ENCODE peak calls at places on chromosomes 2 and 18, in four cellular contexts. V is GM12878, M is H1, C is HepG2. T is an unnamed sample.

GRCh38 chr2:212520340-212520739 is 18.3 kb downstream of the ERBB4 start:
- DNase-seq in V (no peak), M (no peak), C (peak; percentile 21), T (no peak)

GRCh38 chr2:111923271-111923670 is 24.9 kb downstream of the MERTK start:
- DNase-seq in V (no peak), M (no peak), C (no peak), T (no peak)

GRCh38 chr2:73022024-73022568 is 49.4 kb downstream of the SFXN5 start:
- DNase-seq in V (no peak), M (no peak), C (no peak), T (no peak)

GRCh38 chr2:32716598-32716997 is 88.7 kb downstream of the TTC27 start:
- DNase-seq in V (no peak), M (no peak), C (peak; percentile 29), T (no peak)

GRCh38 chr2:47069628-47070154 is 85.4 kb downstream of the STPG4 start:
- DNase-seq in V (no peak), M (peak; percentile 72), C (peak; percentile 84), T (peak; percentile 78)

GRCh38 chr2:216192181-216192580 is 83.0 kb downstream of the XRCC5 start:
- DNase-seq in V (no peak), M (no peak), C (no peak), T (no peak)

GRCh38 chr2:63053889-63054725 is 3.5 kb downstream of the OTX1 start:
- DNase-seq in V (no peak), M (peak; percentile 96), C (no peak), T (no peak)

GRCh38 chr2:231621051-231621879 is 28.6 kb downstream of the TEX44 start:
- DNase-seq in V (no peak), M (peak; percentile 77), C (no peak), T (peak; percentile 35)

GRCh38 chr2:124402274-124402673 is 377.2 kb downstream of the CNTNAP5 start:
- DNase-seq in V (no peak), M (no peak), C (no peak), T (no peak)

GRCh38 chr18:52402814-52403213 is 62.8 kb downstream of the DCC start:
- DNase-seq in V (no peak), M (no peak), C (no peak), T (no peak)

GRCh38 chr2:16142383-16143361 is 202.3 kb downstream of the MYCN start:
- DNase-seq in V (no peak), M (peak; percentile 43), C (no peak), T (no peak)

GRCh38 chr2:65856928-65857327 is 424.5 kb upstream of the SPRED2 start:
- DNase-seq in V (no peak), M (no peak), C (no peak), T (no peak)

GRCh38 chr2:216698895-216699294 is 3.5 kb upstream of the IGFBP5 start:
- DNase-seq in V (no peak), M (no peak), C (peak; percentile 61), T (no peak)

GRCh38 chr2:108548221-108549003 is 14.1 kb downstream of the LIMS1 start:
- DNase-seq in V (no peak), M (no peak), C (no peak), T (no peak)

GRCh38 chr2:144548088-144548487 is 28.2 kb upstream of the ZEB2 start:
- DNase-seq in V (no peak), M (no peak), C (no peak), T (no peak)

GRCh38 chr2:10897956-10898355 is 13.8 kb upstream of the KCNF1 start:
- DNase-seq in V (no peak), M (no peak), C (no peak), T (no peak)

GRCh38 chr2:11984556-11985158 is 238.2 kb downstream of the LPIN1 start:
- DNase-seq in V (no peak), M (no peak), C (no peak), T (no peak)

GRCh38 chr18:57585846-57586242 is 658 bp downstream of the FECH start:
- DNase-seq in V (no peak), M (no peak), C (no peak), T (no peak)

GRCh38 chr2:10454505-10454904 is 6.4 kb upstream of the ODC1 start:
- DNase-seq in V (no peak), M (no peak), C (no peak), T (no peak)

GRCh38 chr2:209624192-209624938 is 147.3 kb upstream of the UNC80 start:
- DNase-seq in V (no peak), M (no peak), C (no peak), T (no peak)

GRCh38 chr2:156088598-156088997 is 243.9 kb downstream of the NR4A2 start:
- DNase-seq in V (no peak), M (no peak), C (no peak), T (no peak)

GRCh38 chr2:239310401-239311061 is 90.3 kb downstream of the HDAC4 start:
- DNase-seq in V (no peak), M (peak; percentile 37), C (no peak), T (no peak)

GRCh38 chr2:223519471-223519870 is 82.7 kb downstream of the SCG2 start:
- DNase-seq in V (no peak), M (no peak), C (no peak), T (no peak)

GRCh38 chr2:31660165-31660564 is 79.4 kb upstream of the SRD5A2 start:
- DNase-seq in V (no peak), M (no peak), C (no peak), T (no peak)

GRCh38 chr2:48112911-48113687 is 206.8 kb upstream of the FBXO11 start:
- DNase-seq in V (no peak), M (no peak), C (peak; percentile 18), T (no peak)

GRCh38 chr2:9178905-9179571 is 27.6 kb upstream of the ASAP2 start:
- DNase-seq in V (peak; percentile 17), M (no peak), C (peak; percentile 93), T (no peak)

GRCh38 chr2:235050992-235051351 is 99.2 kb downstream of the SH3BP4 start:
- DNase-seq in V (no peak), M (no peak), C (peak; percentile 46), T (no peak)

GRCh38 chr2:235659767-235660322 is 166.0 kb downstream of the AGAP1 start:
- DNase-seq in V (no peak), M (no peak), C (peak; percentile 23), T (no peak)

GRCh38 chr2:117774716-117775115 is 39.8 kb upstream of the DDX18 start:
- DNase-seq in V (no peak), M (no peak), C (no peak), T (no peak)

GRCh38 chr2:10297950-10298349 is 4.8 kb upstream of the HPCAL1 start:
- DNase-seq in V (no peak), M (no peak), C (peak; percentile 71), T (no peak)

GRCh38 chr2:45293182-45293581 is 283.9 kb upstream of the SIX2 start:
- DNase-seq in V (no peak), M (no peak), C (no peak), T (no peak)

DNA sequence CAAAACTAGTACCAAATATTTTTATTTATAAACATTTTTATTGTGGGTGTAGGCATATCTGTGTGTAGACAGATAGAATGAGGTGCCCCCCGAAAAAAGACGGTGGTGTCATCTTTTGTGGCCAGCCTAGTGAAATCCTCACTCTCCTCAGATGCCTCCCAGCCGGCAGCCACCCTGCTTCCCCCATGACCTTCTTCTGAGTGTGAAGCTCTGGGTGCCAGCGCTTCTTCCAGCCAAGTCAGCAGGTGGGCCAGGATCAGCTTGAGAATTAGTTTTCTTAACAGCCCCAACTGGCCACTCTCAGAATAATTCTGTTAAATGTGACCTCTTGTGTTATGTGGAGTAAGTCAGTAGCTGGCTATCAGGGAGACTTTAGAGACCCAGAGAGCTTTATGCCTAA is 229.6 kb upstream of the FOSL2 start:
- DNase-seq in V (no peak), M (no peak), C (no peak), T (no peak)
- H3K4me1 ChIP-seq in V (no peaks in the 10 kb centered on the region), M (no peaks in the 10 kb centered on the region), C (no peaks in the 10 kb centered on the region), T (no peaks in the 10 kb centered on the region)

DNA sequence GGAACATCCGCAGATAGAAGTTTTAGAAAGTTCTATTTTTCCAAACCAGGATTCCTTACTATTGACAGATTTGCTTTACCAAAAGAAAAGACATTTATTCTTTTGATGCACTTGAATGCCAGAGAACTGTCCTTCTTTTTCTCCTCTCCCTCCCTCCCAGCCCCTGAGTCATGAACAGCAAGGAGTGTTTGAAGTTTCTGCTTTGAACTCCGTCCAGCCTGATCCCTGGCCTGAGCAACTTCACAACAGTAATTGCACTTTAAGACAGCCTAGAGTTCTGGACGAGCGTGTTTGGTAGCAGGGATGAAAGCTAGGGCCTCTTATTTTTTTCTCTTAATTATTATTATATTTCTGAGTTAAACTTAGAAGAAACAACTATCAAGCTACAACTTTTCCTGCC is 33.6 kb downstream of the APCDD1 start:
- DNase-seq in V (no peak), M (no peak), C (no peak), T (no peak)
- TF ChIP-seq SUZ12 in V (no peak), M (no peak), C (no peak), T (no peak)

DNA sequence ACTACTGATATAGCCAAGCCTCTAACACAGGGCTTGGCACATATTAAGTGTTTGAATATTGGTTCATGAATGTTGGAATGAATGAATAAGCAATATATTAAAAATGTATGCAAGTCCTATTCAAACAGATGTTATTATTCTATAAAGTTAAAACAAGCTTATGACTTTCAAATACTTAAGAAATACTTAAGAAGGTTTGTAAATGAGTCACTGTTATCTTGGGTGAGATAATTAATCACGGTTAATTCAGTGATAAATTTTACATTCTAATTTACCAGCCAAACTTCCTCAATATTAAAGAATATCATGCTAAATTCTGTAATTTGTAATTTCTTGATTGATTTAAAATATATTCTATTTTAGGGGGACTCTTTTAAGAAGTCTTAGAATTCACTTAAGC is 74.8 kb downstream of the RBMS1 start:
- DNase-seq in V (no peak), M (no peak), C (no peak), T (no peak)
- H3K4me1 ChIP-seq in V (no peaks in the 10 kb centered on the region), M (peaks cover 3% of the 10 kb centered on the region), C (peaks cover 5% of the 10 kb centered on the region), T (no peaks in the 10 kb centered on the region)

GRCh38 chr2:236985940-236986339 is 99.7 kb upstream of the COPS8 start:
- DNase-seq in V (no peak), M (no peak), C (no peak), T (no peak)

GRCh38 chr2:236988216-236988615 is 97.5 kb upstream of the COPS8 start:
- DNase-seq in V (no peak), M (no peak), C (no peak), T (no peak)

GRCh38 chr2:236991874-236992273 is 93.8 kb upstream of the COPS8 start:
- DNase-seq in V (no peak), M (no peak), C (no peak), T (no peak)

GRCh38 chr2:236986524-236987330 is 99.0 kb upstream of the COPS8 start:
- DNase-seq in V (no peak), M (no peak), C (no peak), T (no peak)

DNA sequence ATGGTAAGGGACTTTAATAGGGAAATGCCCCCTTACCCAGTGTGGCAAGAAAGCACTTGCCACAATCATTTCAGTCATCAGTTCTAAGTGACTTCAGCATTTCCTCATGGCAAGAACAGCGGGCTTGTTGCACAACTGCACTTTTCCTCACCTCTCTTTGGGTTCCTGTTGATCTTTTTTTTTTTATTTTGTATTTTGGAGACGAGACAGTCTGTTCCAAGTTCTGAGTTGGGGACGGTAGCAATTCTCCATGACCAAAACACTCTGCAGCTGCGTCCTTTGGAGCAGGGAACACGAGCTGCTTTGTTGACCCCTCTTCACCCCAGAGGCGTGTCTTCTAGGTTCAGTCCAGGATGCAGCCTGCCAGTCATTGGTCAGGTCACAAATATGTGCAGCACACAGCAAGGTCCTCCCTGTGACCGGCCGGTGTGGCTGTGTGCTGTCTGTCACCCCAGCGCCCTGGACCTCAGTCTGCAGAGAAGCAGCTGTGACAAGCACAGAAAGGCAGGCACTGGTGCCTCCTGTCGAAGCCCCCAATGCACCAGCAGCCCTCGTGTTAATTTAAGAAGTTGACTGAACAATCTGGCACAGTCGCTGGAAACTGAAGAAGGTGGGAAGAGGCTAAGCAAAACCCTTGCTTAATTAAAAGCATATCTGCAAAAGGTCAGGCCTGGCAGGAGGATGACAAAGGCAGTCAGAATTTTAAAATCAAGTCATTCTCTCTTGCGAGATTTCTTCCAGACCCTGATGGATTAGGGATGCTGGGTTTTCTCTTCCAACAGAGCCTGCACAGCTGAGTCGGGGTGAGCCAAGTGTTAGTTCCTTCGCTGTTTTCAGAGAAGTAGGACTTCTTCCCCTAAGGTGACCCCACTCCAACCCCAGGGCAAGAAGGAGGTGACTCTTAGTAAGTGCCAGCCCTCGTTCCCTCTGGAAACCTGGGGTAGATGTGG is 96.7 kb upstream of the COPS8 start:
- DNase-seq in V (no peak), M (no peak), C (peak; percentile 29), T (no peak)
- TF ChIP-seq SUZ12 in V (no peak), M (no peak), C (no peak), T (no peak)